ENCODE peak calls at places on chromosomes 4 and X, in five cellular contexts. P, C, D, X and G are unnamed samples.

GRCh38 chr4:72909461-72909860 is 160.1 kb downstream of the COX18 start:
- DNase-seq in P (no peak), D (no peak), X (no peak), C (peak), G (no peak)

GRCh38 chr4:39255266-39255665 is 72.9 kb downstream of the WDR19 start:
- DNase-seq in D (peak), P (no peak), X (no peak), C (no peak), G (no peak)

GRCh38 chr4:87032884-87033533 is 98.2 kb downstream of the AFF1 start:
- DNase-seq in P (no peak), C (peak), D (peak), X (no peak), G (no peak)

GRCh38 chrX:150163181-150163930 is 199.8 kb upstream of the MAMLD1 start:
- DNase-seq in C (no peak), D (peak), X (no peak), P (no peak), G (no peak)

GRCh38 chrX:2549874-2550273 is 49.1 kb upstream of the DHRSX start:
- DNase-seq in P (no peak), D (no peak), C (peak), X (no peak), G (no peak)

GRCh38 chr4:27084685-27085356 is 224.2 kb downstream of the STIM2 start:
- DNase-seq in P (peak), C (peak), D (peak), X (no peak), G (no peak)

GRCh38 chrX:54495814-54496516 is at the start of gene FGD1:
- DNase-seq in X (peak), C (peak), P (peak), D (peak), G (no peak)

GRCh38 chrX:84064164-84064563 is 123.8 kb downstream of the RPS6KA6 start:
- DNase-seq in P (no peak), X (no peak), C (no peak), D (peak), G (no peak)

GRCh38 chr4:101020956-101021355 is 326.4 kb downstream of the PPP3CA start:
- DNase-seq in D (peak), X (no peak), P (no peak), C (no peak), G (no peak)

GRCh38 chrX:15349046-15349445 is 13.7 kb upstream of the PIGA start:
- DNase-seq in X (no peak), D (peak), P (no peak), C (peak), G (no peak)

GRCh38 chr4:84503495-84504437 is 4.7 kb upstream of the NKX6-1 start:
- DNase-seq in X (no peak), D (peak), C (peak), P (no peak), G (no peak)

GRCh38 chr4:149234798-149235197 is 580.8 kb downstream of the IQCM start:
- DNase-seq in C (no peak), X (no peak), D (no peak), P (no peak), G (no peak)

GRCh38 chrX:84320606-84321005 is 132.6 kb upstream of the RPS6KA6 start:
- DNase-seq in C (no peak), X (no peak), D (no peak), P (no peak), G (no peak)

GRCh38 chr4:6250235-6250983 is 19.2 kb upstream of the WFS1 start:
- DNase-seq in D (peak), P (no peak), X (no peak), C (peak), G (no peak)

GRCh38 chrX:11913001-11913400 is 155.0 kb downstream of the MSL3 start:
- DNase-seq in X (no peak), D (no peak), C (no peak), P (no peak), G (no peak)

GRCh38 chr4:102707150-102707549 is 53.6 kb downstream of the MANBA start:
- DNase-seq in D (no peak), C (no peak), P (no peak), X (no peak), G (no peak)

GRCh38 chr4:53617101-53617680 is 25.9 kb upstream of the LNX1 start:
- DNase-seq in D (no peak), C (no peak), X (no peak), P (no peak), G (no peak)

GRCh38 chrX:154352012-154352401 is 22.4 kb downstream of the FLNA start:
- DNase-seq in C (no peak), D (no peak), X (no peak), P (no peak), G (no peak)

GRCh38 chrX:31268359-31268758 is 196.5 kb upstream of the FTHL17 start:
- DNase-seq in C (no peak), P (no peak), D (peak), X (no peak), G (no peak)
- TF ChIP-seq CTCF in C (peak), P (no peak), D (no peak), X (no peak), G (no peak)

GRCh38 chr4:80042821-80043220 is 30.2 kb downstream of the ANTXR2 start:
- DNase-seq in D (no peak), P (no peak), X (no peak), C (no peak), G (no peak)
- H3K4me3 ChIP-seq in D (no peak), P (no peak), X (no peak), C (no peak), G (no peak)

GRCh38 chr4:142585411-142585810 is 260.7 kb downstream of the INPP4B start:
- DNase-seq in C (no peak), X (no peak), P (no peak), D (peak), G (no peak)
- TF ChIP-seq CTCF in C (no peak), X (no peak), P (no peak), D (no peak), G (no peak)

DNA sequence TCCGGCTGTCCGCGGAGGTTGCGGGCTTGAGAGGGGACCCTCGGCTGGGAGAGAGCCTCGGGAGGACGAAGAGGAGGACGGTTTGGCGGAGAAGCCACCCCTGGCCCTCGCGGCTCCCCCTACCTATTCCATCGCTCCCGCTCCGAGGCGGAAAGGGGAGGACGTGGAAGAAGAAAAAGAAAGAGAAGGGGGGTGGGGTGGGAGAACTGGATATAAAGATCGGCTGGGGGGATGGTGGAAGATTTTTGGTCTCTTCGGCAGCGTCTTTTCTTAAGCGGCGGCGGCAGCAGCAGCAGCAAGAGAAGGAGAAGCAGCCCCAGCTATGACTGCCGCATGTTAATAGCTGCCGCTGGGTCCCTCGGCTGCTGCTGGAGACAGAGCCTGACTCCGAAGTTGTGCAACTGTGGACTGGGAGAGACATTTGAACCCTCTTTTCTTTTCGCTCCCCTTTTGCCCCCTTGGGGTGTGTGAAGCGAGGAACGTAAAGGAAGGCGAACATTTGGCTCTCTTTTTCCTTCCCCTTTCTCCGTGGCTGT is 933 bp downstream of the ADGRL3 start:
- DNase-seq in X (peak), P (peak), D (peak), C (peak), G (no peak)
- H3K4me3 ChIP-seq in X (peak), P (peak), D (no peak), C (peak), G (peak)

DNA sequence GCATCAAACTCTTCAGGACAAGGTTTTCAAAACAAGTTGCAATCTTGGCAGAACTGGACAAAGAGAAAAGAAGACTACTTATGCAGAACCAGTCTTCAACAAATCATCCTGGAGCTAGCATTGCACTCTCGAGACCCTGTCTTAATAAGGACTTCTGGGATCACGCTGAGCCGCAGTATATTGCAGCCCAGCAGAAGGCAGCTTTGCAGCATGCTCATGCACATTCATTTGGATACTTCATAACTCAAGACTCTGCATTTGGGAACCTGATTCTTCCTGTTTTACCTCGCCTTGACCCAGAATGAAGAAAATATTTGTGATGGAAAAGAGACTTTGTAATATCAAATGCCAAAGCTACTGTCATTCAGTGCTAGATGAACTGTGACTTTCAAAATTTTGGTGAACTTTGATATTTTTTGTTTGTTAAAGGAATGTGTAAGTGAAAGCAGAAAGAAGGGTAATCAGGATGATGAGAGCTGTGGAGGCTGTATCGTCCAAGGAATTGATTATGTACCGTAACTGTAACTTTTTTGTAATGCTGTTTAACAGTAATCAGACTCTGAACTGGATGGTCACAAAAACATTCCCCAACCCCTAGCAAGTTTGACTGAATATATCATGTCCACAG is 27.2 kb downstream of the HSPA4L start:
- DNase-seq in P (no peak), D (peak), X (no peak), C (peak), G (no peak)
- TF ChIP-seq CTCF in P (no peak), D (peak), X (no peak), C (no peak), G (no peak)

GRCh38 chr4:184803133-184803532 is 22.6 kb downstream of the ACSL1 start:
- DNase-seq in D (no peak), X (no peak), P (no peak), C (no peak), G (no peak)
- H3K4me3 ChIP-seq in D (no peak), X (no peak), P (peak), C (no peak), G (no peak)

GRCh38 chr4:17562157-17562556 is 14.8 kb upstream of the LAP3 start:
- DNase-seq in P (no peak), X (no peak), C (no peak), D (no peak), G (no peak)
- TF ChIP-seq CTCF in P (peak), X (no peak), C (no peak), D (no peak), G (no peak)

GRCh38 chr4:137614491-137614890 is 82.2 kb upstream of the PCDH18 start:
- DNase-seq in P (no peak), X (no peak), C (no peak), D (peak), G (no peak)

GRCh38 chr4:137608085-137608484 is 75.8 kb upstream of the PCDH18 start:
- DNase-seq in C (peak), P (no peak), X (peak), D (no peak), G (no peak)

GRCh38 chr4:137610960-137611359 is 78.7 kb upstream of the PCDH18 start:
- DNase-seq in C (peak), X (no peak), D (peak), P (no peak), G (no peak)

GRCh38 chr4:137611998-137612700 is 79.9 kb upstream of the PCDH18 start:
- DNase-seq in X (no peak), D (no peak), P (no peak), C (no peak), G (no peak)

GRCh38 chr4:137609693-137610450 is 77.6 kb upstream of the PCDH18 start:
- DNase-seq in X (no peak), D (peak), C (peak), P (no peak), G (no peak)
- H3K4me3 ChIP-seq in X (peak), D (no peak), C (no peak), P (peak), G (peak)

GRCh38 chrX:24027985-24028384 is 999 bp upstream of the KLHL15 start:
- DNase-seq in P (no peak), X (no peak), D (no peak), C (no peak), G (no peak)

GRCh38 chrX:24027086-24027485 is at the start of gene KLHL15:
- DNase-seq in D (no peak), X (no peak), C (no peak), P (no peak), G (no peak)

GRCh38 chrX:24034485-24034884 is 7.5 kb upstream of the KLHL15 start:
- DNase-seq in P (no peak), X (no peak), D (no peak), C (no peak), G (no peak)

GRCh38 chrX:24026403-24026801 is 584 bp downstream of the KLHL15 start:
- DNase-seq in C (peak), D (peak), X (no peak), P (no peak), G (no peak)

DNA sequence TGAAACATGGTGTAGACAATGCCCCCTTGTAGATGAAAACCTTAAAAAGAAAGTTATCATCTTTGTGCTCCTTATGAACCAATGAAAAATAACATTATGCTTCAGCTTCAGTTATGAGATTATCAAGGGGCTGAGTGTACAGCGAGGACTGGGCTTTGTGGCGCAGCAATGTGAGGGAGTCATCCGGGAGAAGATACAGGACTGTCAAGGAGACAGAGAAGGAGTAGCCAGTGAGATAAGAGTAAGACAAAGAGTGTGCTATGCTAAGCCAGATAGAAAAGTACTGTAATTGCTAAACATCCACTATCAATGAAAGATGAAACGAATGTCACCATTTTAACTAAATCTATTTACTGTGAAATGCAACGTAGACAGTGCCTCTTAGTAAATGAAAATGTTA is 3.6 kb upstream of the KLHL15 start:
- DNase-seq in C (no peak), D (no peak), P (no peak), X (no peak), G (no peak)
- TF ChIP-seq CTCF in C (no peak), D (no peak), P (no peak), X (no peak), G (no peak)